ENCODE peak calls at places on chromosomes 3 and 15, in four cellular contexts. N, D, T and Y are unnamed samples.

GRCh38 chr3:194784341-194784740 is 98.7 kb downstream of the FAM43A start:
- DNase-seq in D (no peak), N (no peak), T (no peak), Y (no peak)

GRCh38 chr3:143010024-143010423 is 8.7 kb downstream of the U2SURP start:
- DNase-seq in N (no peak), D (peak), T (no peak), Y (no peak)

GRCh38 chr3:109809513-109809912 is 472.2 kb upstream of the DPPA4 start:
- DNase-seq in D (no peak), N (no peak), T (no peak), Y (no peak)

GRCh38 chr3:120180731-120181412 is 86.6 kb upstream of the GSK3B start:
- DNase-seq in T (no peak), D (no peak), N (no peak), Y (no peak)

GRCh38 chr3:108883373-108883772 is 60.8 kb downstream of the TRAT1 start:
- DNase-seq in N (no peak), D (no peak), T (no peak), Y (no peak)

GRCh38 chr15:75049392-75049791 is 26.0 kb downstream of the PPCDC start:
- DNase-seq in T (no peak), D (no peak), N (no peak), Y (peak)

GRCh38 chr15:40927497-40928346 is 1.4 kb upstream of the DLL4 start:
- DNase-seq in D (no peak), N (no peak), T (no peak), Y (no peak)

GRCh38 chr3:157416347-157417087 is 20.1 kb upstream of the PTX3 start:
- DNase-seq in D (no peak), T (no peak), N (no peak), Y (no peak)

GRCh38 chr15:40955930-40956542 is 2.8 kb downstream of the CHAC1 start:
- DNase-seq in N (no peak), T (no peak), D (no peak), Y (no peak)

GRCh38 chr3:21914451-21914850 is 163.4 kb upstream of the ZNF385D start:
- DNase-seq in T (no peak), N (no peak), D (no peak), Y (no peak)

GRCh38 chr3:44982817-44983216 is 6.8 kb downstream of the EXOSC7 start:
- DNase-seq in N (no peak), D (no peak), T (no peak), Y (no peak)

GRCh38 chr3:140186421-140186920 is 251.5 kb downstream of the CLSTN2 start:
- DNase-seq in T (no peak), N (no peak), D (no peak), Y (peak)

GRCh38 chr3:115212615-115213014 is 65.5 kb upstream of the ZBTB20 start:
- DNase-seq in D (no peak), T (no peak), N (no peak), Y (no peak)

GRCh38 chr3:152428577-152428976 is 159.8 kb downstream of the MBNL1 start:
- DNase-seq in D (no peak), T (no peak), N (no peak), Y (no peak)

GRCh38 chr15:20345401-20345958 is 196.1 kb downstream of the GOLGA6L6 start:
- DNase-seq in N (no peak), T (no peak), D (no peak), Y (peak)

GRCh38 chr3:31442755-31443154 is 90.0 kb upstream of the STT3B start:
- DNase-seq in T (no peak), D (no peak), N (no peak), Y (no peak)

GRCh38 chr15:67556964-67557570 is 14.6 kb downstream of the MAP2K5 start:
- DNase-seq in N (no peak), T (no peak), D (no peak), Y (no peak)

GRCh38 chr3:54320376-54320775 is 198.0 kb downstream of the CACNA2D3 start:
- DNase-seq in N (no peak), T (no peak), D (no peak), Y (no peak)

GRCh38 chr15:73924258-73924921 is 1.9 kb upstream of the LOXL1 start:
- DNase-seq in D (peak), T (no peak), N (no peak), Y (no peak)

GRCh38 chr15:76894174-76894573 is 11.0 kb downstream of the SCAPER start:
- DNase-seq in D (no peak), T (no peak), N (no peak), Y (no peak)

GRCh38 chr3:44098666-44099065 is 143.0 kb upstream of the TOPAZ1 start:
- DNase-seq in N (no peak), T (no peak), D (no peak), Y (no peak)

GRCh38 chr15:67828379-67828968 is 3.2 kb downstream of the SKOR1 start:
- DNase-seq in N (no peak), D (no peak), T (no peak), Y (no peak)

GRCh38 chr3:50612973-50613851 is 1.6 kb upstream of the CISH start:
- DNase-seq in D (no peak), N (no peak), T (no peak), Y (no peak)

GRCh38 chr15:49212897-49213296 is 42.9 kb downstream of the GALK2 start:
- DNase-seq in D (no peak), N (no peak), T (no peak), Y (no peak)

GRCh38 chr3:156677536-156677935 is 3.1 kb downstream of the TIPARP start:
- DNase-seq in D (no peak), T (no peak), N (no peak), Y (no peak)

GRCh38 chr3:177597325-177598109 is 400.2 kb upstream of the TBL1XR1 start:
- DNase-seq in N (peak), D (no peak), T (no peak), Y (peak)

GRCh38 chr3:53887446-53887845 is 4.2 kb downstream of the SELENOK start:
- DNase-seq in T (no peak), D (no peak), N (no peak), Y (no peak)

GRCh38 chr3:47019201-47019600 is 39.7 kb downstream of the NBEAL2 start:
- DNase-seq in D (no peak), T (no peak), N (no peak), Y (no peak)

GRCh38 chr3:149077638-149078037 is 8.7 kb downstream of the HLTF start:
- DNase-seq in D (no peak), T (no peak), N (no peak), Y (no peak)

GRCh38 chr15:81000626-81001179 is at the start of gene TLNRD1:
- DNase-seq in T (peak), N (peak), D (peak), Y (peak)

GRCh38 chr3:71530903-71531535 is 52.5 kb downstream of the FOXP1 start:
- DNase-seq in D (no peak), N (no peak), T (no peak), Y (no peak)

GRCh38 chr3:194255252-194256039 is 95.7 kb downstream of the CPN2 start:
- DNase-seq in D (no peak), T (no peak), N (peak), Y (no peak)

GRCh38 chr15:58447244-58448010 is 15.6 kb downstream of the LIPC start:
- DNase-seq in T (no peak), D (no peak), N (no peak), Y (no peak)

GRCh38 chr3:99966657-99967420 is 147.5 kb downstream of the FILIP1L start:
- DNase-seq in D (no peak), N (no peak), T (no peak), Y (no peak)